ENCODE peak calls at places on chromosome 4, in eight cellular contexts. One of them, this sample, is unnamed.

GRCh38 chr4:159400782-159401712 is 298.2 kb downstream of the RAPGEF2 start:
- DNase-seq in WTC11: no peak
- DNase-seq in IMR-90: peak; percentile 70
- DNase-seq in A549: no peak
- DNase-seq in HepG2: no peak
- DNase-seq in SK-N-SH: no peak
- DNase-seq in H1: no peak
- DNase-seq in GM12878: no peak
- DNase-seq in this sample: no peak

GRCh38 chr4:16168144-16168543 is 58.1 kb downstream of the TAPT1 start:
- DNase-seq in WTC11: no peak
- DNase-seq in IMR-90: no peak
- DNase-seq in A549: no peak
- DNase-seq in HepG2: no peak
- DNase-seq in SK-N-SH: no peak
- DNase-seq in H1: no peak
- DNase-seq in GM12878: no peak
- DNase-seq in this sample: no peak

GRCh38 chr4:169222768-169223167 is 48.0 kb downstream of the SH3RF1 start:
- DNase-seq in WTC11: no peak
- DNase-seq in IMR-90: no peak
- DNase-seq in A549: no peak
- DNase-seq in HepG2: no peak
- DNase-seq in SK-N-SH: no peak
- DNase-seq in H1: no peak
- DNase-seq in GM12878: no peak
- DNase-seq in this sample: no peak

GRCh38 chr4:7199771-7200441 is 7.6 kb downstream of the SORCS2 start:
- DNase-seq in WTC11: no peak
- DNase-seq in IMR-90: no peak
- DNase-seq in A549: no peak
- DNase-seq in HepG2: no peak
- DNase-seq in SK-N-SH: no peak
- DNase-seq in H1: no peak
- DNase-seq in GM12878: no peak
- DNase-seq in this sample: no peak

GRCh38 chr4:153927546-153927945 is 138.7 kb upstream of the SFRP2 start:
- DNase-seq in WTC11: no peak
- DNase-seq in IMR-90: no peak
- DNase-seq in A549: no peak
- DNase-seq in HepG2: no peak
- DNase-seq in SK-N-SH: no peak
- DNase-seq in H1: no peak
- DNase-seq in GM12878: no peak
- DNase-seq in this sample: no peak

GRCh38 chr4:5632571-5632970 is 75.8 kb downstream of the EVC2 start:
- DNase-seq in WTC11: no peak
- DNase-seq in IMR-90: no peak
- DNase-seq in A549: no peak
- DNase-seq in HepG2: no peak
- DNase-seq in SK-N-SH: no peak
- DNase-seq in H1: no peak
- DNase-seq in GM12878: no peak
- DNase-seq in this sample: no peak

GRCh38 chr4:25844957-25845712 is 17.7 kb downstream of the SEL1L3 start:
- DNase-seq in WTC11: no peak
- DNase-seq in IMR-90: no peak
- DNase-seq in A549: no peak
- DNase-seq in HepG2: no peak
- DNase-seq in SK-N-SH: no peak
- DNase-seq in H1: no peak
- DNase-seq in GM12878: no peak
- DNase-seq in this sample: no peak

GRCh38 chr4:83207497-83208105 is 77.0 kb downstream of the COQ2 start:
- DNase-seq in WTC11: no peak
- DNase-seq in IMR-90: peak; percentile 67
- DNase-seq in A549: peak; percentile 18
- DNase-seq in HepG2: no peak
- DNase-seq in SK-N-SH: no peak
- DNase-seq in H1: no peak
- DNase-seq in GM12878: no peak
- DNase-seq in this sample: no peak

GRCh38 chr4:1151541-1151940 is 20.8 kb downstream of the SPON2 start:
- DNase-seq in WTC11: no peak
- DNase-seq in IMR-90: no peak
- DNase-seq in A549: no peak
- DNase-seq in HepG2: no peak
- DNase-seq in SK-N-SH: no peak
- DNase-seq in H1: no peak
- DNase-seq in GM12878: no peak
- DNase-seq in this sample: no peak

DNA sequence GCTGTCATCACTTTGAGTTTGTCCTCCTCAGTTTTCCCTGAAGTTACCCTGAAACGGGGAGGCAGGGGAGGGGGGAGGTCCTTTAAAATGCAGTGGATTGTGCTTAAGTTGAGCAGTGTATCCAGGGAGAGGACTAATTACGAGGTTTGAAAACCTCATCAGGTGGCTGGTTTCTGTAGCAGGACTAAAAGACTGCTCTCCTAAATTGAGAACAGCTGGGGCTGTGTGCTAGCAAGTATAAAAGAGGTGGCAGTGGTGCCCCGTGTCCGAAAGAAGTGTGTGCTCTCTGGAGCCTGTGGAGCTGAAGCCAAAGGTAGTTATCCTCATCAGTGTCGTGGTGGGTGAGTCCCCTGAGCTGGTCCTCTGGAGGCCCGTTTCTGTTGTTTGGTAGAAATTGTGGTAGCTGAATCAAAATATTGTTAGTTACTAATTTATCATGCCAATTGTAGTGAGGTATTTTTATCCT is 37.2 kb upstream of the CYP2U1 start:
- DNase-seq in WTC11: no peak
- DNase-seq in IMR-90: no peak
- DNase-seq in A549: no peak
- DNase-seq in HepG2: no peak
- DNase-seq in SK-N-SH: no peak
- DNase-seq in H1: no peak
- DNase-seq in GM12878: no peak
- DNase-seq in this sample: no peak
- TF ChIP-seq USF2 in WTC11: no peak
- TF ChIP-seq USF2 in IMR-90: no peak
- TF ChIP-seq USF2 in A549: no peak
- TF ChIP-seq USF2 in HepG2: no peak
- TF ChIP-seq USF2 in SK-N-SH: no peak
- TF ChIP-seq USF2 in H1: no peak
- TF ChIP-seq USF2 in GM12878: no peak
- TF ChIP-seq USF2 in this sample: no peak

DNA sequence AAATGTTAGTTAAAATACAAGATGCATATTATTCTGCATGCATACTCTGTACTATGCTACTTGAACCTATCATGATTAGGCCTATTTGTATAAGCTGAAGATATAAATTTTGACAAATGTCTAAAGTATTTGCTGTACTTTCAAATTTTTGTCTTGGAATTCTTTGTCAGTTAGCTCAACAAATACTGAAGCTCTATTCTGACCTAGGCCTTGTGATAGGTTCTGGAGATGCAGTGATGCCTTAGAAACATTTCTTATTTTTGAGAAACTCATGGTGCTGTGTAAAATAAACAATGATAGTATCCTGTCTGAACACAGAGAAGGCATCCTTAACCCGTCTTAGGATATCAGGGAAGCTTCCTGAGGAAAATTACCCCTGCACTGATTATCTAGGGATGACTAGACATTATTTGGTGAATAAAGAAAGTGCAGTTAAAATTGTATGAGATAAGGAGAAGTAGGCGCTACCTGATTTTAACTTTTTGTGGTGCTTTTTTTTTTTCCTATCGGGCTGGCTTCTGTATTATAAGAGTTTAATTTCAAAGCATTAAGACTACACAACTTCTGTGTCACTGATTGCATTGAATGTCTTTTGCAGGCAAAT is 43.4 kb downstream of the MOB1B start:
- DNase-seq in WTC11: no peak
- DNase-seq in IMR-90: peak; percentile 66
- DNase-seq in A549: no peak
- DNase-seq in HepG2: no peak
- DNase-seq in SK-N-SH: no peak
- DNase-seq in H1: no peak
- DNase-seq in GM12878: no peak
- DNase-seq in this sample: no peak
- TF ChIP-seq USF2 in WTC11: no peak
- TF ChIP-seq USF2 in IMR-90: no peak
- TF ChIP-seq USF2 in A549: no peak
- TF ChIP-seq USF2 in HepG2: no peak
- TF ChIP-seq USF2 in SK-N-SH: no peak
- TF ChIP-seq USF2 in H1: no peak
- TF ChIP-seq USF2 in GM12878: no peak
- TF ChIP-seq USF2 in this sample: no peak

DNA sequence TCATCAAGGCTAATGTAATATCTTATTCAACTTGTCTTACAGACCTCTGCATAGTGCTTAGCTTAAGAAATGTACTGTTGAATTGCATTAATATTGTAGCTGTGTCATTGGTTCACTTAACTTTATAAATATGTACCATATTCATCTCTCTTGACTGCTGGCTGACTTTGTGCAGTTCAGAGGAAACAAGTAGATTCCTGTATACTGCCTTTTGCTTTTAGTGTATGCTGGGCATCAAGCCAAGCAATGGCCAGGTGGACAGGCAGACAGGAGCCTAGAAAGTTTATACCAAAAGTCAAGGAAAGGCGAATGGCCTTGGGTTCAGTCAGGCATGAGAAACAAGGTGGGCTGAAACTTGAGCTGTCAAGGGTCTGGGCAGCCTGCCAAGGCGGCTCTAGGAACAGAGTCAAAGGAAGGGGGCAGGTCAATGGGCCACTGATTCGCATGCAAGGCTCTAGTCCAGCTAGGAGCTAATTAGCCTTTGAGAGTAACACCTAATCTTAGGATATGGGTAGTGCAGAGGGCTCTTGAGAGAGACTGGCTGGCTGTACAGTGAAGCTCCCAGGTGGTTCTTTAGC is 78.9 kb upstream of the LEF1 start:
- DNase-seq in WTC11: peak; percentile 45
- DNase-seq in IMR-90: no peak
- DNase-seq in A549: no peak
- DNase-seq in HepG2: no peak
- DNase-seq in SK-N-SH: no peak
- DNase-seq in H1: peak; percentile 48
- DNase-seq in GM12878: no peak
- DNase-seq in this sample: peak; percentile 43
- TF ChIP-seq USF2 in WTC11: no peak
- TF ChIP-seq USF2 in IMR-90: no peak
- TF ChIP-seq USF2 in A549: no peak
- TF ChIP-seq USF2 in HepG2: no peak
- TF ChIP-seq USF2 in SK-N-SH: no peak
- TF ChIP-seq USF2 in H1: no peak
- TF ChIP-seq USF2 in GM12878: no peak
- TF ChIP-seq USF2 in this sample: no peak

GRCh38 chr4:82099863-82100579 is 273.8 kb downstream of the HNRNPD start:
- DNase-seq in WTC11: no peak
- DNase-seq in IMR-90: no peak
- DNase-seq in A549: no peak
- DNase-seq in HepG2: no peak
- DNase-seq in SK-N-SH: no peak
- DNase-seq in H1: no peak
- DNase-seq in GM12878: no peak
- DNase-seq in this sample: no peak

DNA sequence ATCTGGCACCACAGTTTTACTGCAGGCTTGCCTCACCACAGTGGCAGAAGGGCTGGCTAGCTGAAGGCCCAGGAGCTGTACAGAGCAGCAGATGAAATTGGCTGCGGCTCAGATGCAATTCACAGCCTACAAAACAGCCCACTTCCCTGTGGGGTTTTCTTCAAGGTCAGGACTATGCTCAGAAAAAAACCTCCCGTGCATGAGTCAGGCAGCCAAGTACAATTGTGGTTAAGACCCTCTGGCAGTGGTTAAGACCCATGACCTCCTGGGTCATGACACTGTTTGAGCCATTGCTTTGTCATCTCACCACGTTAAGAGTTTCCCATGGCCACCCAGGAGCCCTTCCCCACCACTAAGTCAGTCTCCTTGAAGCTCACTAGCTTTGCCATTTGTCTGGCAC is 276.3 kb downstream of the HNRNPD start:
- DNase-seq in WTC11: no peak
- DNase-seq in IMR-90: no peak
- DNase-seq in A549: no peak
- DNase-seq in HepG2: no peak
- DNase-seq in SK-N-SH: no peak
- DNase-seq in H1: no peak
- DNase-seq in GM12878: no peak
- DNase-seq in this sample: no peak
- TF ChIP-seq USF2 in WTC11: no peak
- TF ChIP-seq USF2 in IMR-90: no peak
- TF ChIP-seq USF2 in A549: no peak
- TF ChIP-seq USF2 in HepG2: no peak
- TF ChIP-seq USF2 in SK-N-SH: no peak
- TF ChIP-seq USF2 in H1: no peak
- TF ChIP-seq USF2 in GM12878: no peak
- TF ChIP-seq USF2 in this sample: no peak

GRCh38 chr4:120844528-120844921 is 78.0 kb downstream of the PRDM5 start:
- DNase-seq in WTC11: no peak
- DNase-seq in IMR-90: no peak
- DNase-seq in A549: no peak
- DNase-seq in HepG2: no peak
- DNase-seq in SK-N-SH: no peak
- DNase-seq in H1: no peak
- DNase-seq in GM12878: peak; percentile 33
- DNase-seq in this sample: no peak
- TF ChIP-seq USF2 in WTC11: no peak
- TF ChIP-seq USF2 in IMR-90: no peak
- TF ChIP-seq USF2 in A549: no peak
- TF ChIP-seq USF2 in HepG2: no peak
- TF ChIP-seq USF2 in SK-N-SH: no peak
- TF ChIP-seq USF2 in H1: no peak
- TF ChIP-seq USF2 in GM12878: no peak
- TF ChIP-seq USF2 in this sample: no peak